ENCODE peak calls at places on chromosomes 2 and 18, in seven cellular contexts. Y is cardiac muscle cell; F is sigmoid colon; G is small intestine; O is right cardiac atrium; M is astrocyte; A is CD4-positive, CD25-positive, alpha-beta regulatory T cell. R is an unnamed sample.

GRCh38 chr2:227515742-227516141 is 43.8 kb downstream of the AGFG1 start:
- DNase-seq in Y (no peak), F (no peak), G (no peak), O (no peak), M (peak), A (no peak), R (no peak)

GRCh38 chr2:237315170-237315880 is 98.6 kb downstream of the COL6A3 start:
- DNase-seq in Y (peak), F (peak), G (peak), O (peak), M (peak), A (no peak), R (peak)

GRCh38 chr2:25639131-25639530 is 34.2 kb downstream of the DTNB start:
- DNase-seq in Y (no peak), F (no peak), G (no peak), O (no peak), M (no peak), A (no peak), R (no peak)

GRCh38 chr2:167103028-167103756 is 214.9 kb downstream of the XIRP2 start:
- DNase-seq in Y (peak), F (no peak), G (no peak), O (no peak), M (no peak), A (no peak), R (no peak)

GRCh38 chr2:122414911-122415310 is 659.5 kb downstream of the TSN start:
- DNase-seq in Y (no peak), F (no peak), G (no peak), O (no peak), M (no peak), A (no peak), R (no peak)

GRCh38 chr18:33805592-33805991 is 227.6 kb downstream of the ASXL3 start:
- DNase-seq in Y (no peak), F (no peak), G (no peak), O (no peak), M (no peak), A (no peak), R (no peak)

GRCh38 chr18:40738321-40738880 is 1216.6 kb upstream of the PIK3C3 start:
- DNase-seq in Y (no peak), F (no peak), G (no peak), O (no peak), M (no peak), A (no peak), R (no peak)

GRCh38 chr2:241317391-241317790 is 1.7 kb downstream of the SEPTIN2 start:
- DNase-seq in Y (no peak), F (no peak), G (no peak), O (no peak), M (no peak), A (no peak), R (no peak)

GRCh38 chr18:26863122-26863879 is 2.2 kb downstream of the AQP4 start:
- DNase-seq in Y (peak), F (peak), G (peak), O (peak), M (no peak), A (no peak), R (no peak)

GRCh38 chr2:30216157-30216556 is 15.2 kb upstream of the LBH start:
- DNase-seq in Y (peak), F (no peak), G (no peak), O (no peak), M (peak), A (no peak), R (no peak)

GRCh38 chr2:30939354-30939753 is 132.1 kb upstream of the CAPN13 start:
- DNase-seq in Y (no peak), F (no peak), G (no peak), O (no peak), M (no peak), A (no peak), R (no peak)

DNA sequence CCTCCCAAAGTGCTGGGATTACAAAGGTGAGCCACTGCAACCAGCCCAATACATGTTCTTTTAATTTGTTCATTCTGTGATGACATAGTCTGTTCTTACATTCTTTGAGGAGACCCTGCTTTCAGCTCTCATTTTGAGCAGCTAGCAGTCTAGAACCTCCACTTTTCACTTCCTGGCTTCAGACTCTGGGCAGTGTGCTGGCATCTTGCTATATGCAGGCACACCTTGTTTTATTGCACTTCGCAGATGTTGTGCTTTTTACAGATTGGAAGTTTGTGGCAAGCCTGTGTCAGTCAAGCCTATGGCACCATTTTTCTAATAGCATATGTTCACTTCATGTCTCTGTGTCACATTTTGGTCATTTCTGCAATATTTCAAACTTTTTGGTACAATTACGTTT is 72.4 kb downstream of the PRKCE start:
- DNase-seq in Y (no peak), F (no peak), G (peak), O (no peak), M (no peak), A (no peak), R (no peak)
- H3K27ac ChIP-seq in Y (peak), F (peak), G (no peak), O (peak), M (no peak), A (no peak), R (no peak)

DNA sequence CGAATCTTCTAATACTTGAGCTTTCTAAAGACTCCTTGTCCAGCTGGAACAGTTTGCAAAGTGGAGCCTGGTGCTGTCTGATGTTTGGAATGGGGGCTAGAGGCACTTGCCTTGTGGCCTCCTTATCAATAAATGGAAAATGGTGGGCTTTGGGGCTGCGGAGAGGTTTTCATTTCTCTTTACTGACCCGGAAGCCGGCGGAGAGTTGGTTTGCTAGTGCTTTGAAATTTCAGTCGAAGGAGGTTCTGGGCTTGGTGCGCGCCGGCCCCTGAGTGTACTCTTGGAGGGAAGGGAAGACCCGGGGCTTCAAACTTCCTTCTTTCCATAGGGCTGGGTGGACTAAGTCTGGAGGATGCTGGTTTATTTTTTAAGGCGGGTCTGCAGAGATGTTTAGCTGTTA is 714 bp downstream of the RPIA start:
- DNase-seq in Y (peak), F (no peak), G (peak), O (no peak), M (peak), A (peak), R (no peak)
- H3K27ac ChIP-seq in Y (no peak), F (peak), G (peak), O (no peak), M (peak), A (peak), R (peak)

DNA sequence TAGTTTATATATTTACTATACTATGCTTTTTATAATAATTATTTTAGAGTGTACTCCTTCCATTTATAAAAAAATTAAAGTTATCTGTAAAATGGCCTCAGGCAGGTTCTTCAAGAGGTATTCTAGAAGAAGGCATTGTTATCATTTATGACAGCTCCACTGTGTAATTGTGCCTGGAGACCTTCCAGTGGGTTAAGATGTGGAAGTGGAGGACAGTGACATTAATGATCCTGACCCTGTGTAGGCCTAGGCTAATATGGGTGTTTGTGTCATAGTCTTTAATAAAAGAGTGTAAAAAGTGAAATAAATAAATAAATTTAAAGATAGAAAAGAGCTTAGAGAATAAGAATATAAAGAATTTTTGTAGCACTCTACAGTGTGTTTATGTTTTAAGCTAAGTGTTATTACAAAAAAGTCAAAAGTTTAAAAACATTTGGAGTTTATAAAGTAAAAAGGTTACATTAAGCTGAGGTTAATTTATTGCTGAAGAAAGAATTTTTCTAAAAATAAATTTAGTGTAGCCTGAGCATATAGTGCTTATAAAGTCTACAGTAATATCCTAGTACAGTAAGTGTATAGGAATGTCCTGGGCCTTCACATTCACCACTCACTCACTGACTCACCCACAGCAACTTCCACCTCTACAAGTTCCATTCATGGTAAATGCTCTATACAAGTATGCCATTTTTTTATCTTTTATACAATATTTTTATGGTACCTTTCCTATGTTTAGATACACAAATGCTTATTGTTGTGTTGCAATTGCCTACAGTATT is 190.0 kb upstream of the SESTD1 start:
- DNase-seq in Y (peak), F (no peak), G (no peak), O (no peak), M (peak), A (no peak), R (peak)
- H3K27ac ChIP-seq in Y (no peak), F (no peak), G (no peak), O (no peak), M (peak), A (no peak), R (no peak)

DNA sequence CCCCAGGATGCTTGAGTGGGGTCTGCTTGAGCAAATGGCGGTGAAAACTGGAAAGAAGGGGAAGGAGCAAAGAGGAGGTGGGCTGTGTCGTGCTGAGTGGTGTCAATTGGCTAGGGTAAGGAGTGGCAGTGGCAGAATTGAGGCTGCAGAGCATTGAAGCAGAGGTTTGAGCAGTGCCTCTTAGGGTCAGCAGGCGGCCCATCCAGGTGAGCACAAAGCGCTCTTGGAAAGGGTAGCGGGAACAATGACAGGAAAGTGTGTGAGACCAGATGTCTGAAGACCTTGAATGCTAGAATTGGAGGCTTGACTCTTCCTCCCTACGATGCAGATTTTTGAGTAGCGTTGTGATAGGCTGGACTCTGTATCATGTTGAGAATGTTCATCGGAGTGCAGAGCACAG is 39.3 kb upstream of the IL1R1 start:
- DNase-seq in Y (no peak), F (no peak), G (no peak), O (no peak), M (no peak), A (no peak), R (no peak)
- H3K27ac ChIP-seq in Y (no peak), F (no peak), G (no peak), O (no peak), M (no peak), A (no peak), R (no peak)